ENCODE peak calls at places on chromosomes 1 and 21, in four cellular contexts. One of them, this sample, is unnamed.

GRCh38 chr1:245684111-245684510 is 529.3 kb downstream of the KIF26B start:
- DNase-seq in mucosa of descending colon: no peak
- DNase-seq in endothelial cell: no peak
- DNase-seq in GM20000: no peak
- DNase-seq in this sample: no peak

GRCh38 chr1:197696372-197696771 is 78.9 kb downstream of the DENND1B start:
- DNase-seq in mucosa of descending colon: no peak
- DNase-seq in endothelial cell: no peak
- DNase-seq in GM20000: no peak
- DNase-seq in this sample: no peak

GRCh38 chr1:19949016-19949415 is 25.6 kb upstream of the PLA2G2E start:
- DNase-seq in mucosa of descending colon: no peak
- DNase-seq in endothelial cell: no peak
- DNase-seq in GM20000: no peak
- DNase-seq in this sample: no peak

GRCh38 chr1:206661161-206661820 is 23.4 kb upstream of the MAPKAPK2 start:
- DNase-seq in mucosa of descending colon: no peak
- DNase-seq in endothelial cell: no peak
- DNase-seq in GM20000: no peak
- DNase-seq in this sample: no peak

GRCh38 chr21:15210235-15210678 is 145.5 kb upstream of the NRIP1 start:
- DNase-seq in mucosa of descending colon: no peak
- DNase-seq in endothelial cell: no peak
- DNase-seq in GM20000: no peak
- DNase-seq in this sample: no peak

GRCh38 chr1:109315288-109315687 is 8.5 kb upstream of the MYBPHL start:
- DNase-seq in mucosa of descending colon: no peak
- DNase-seq in endothelial cell: no peak
- DNase-seq in GM20000: no peak
- DNase-seq in this sample: no peak

GRCh38 chr1:27528701-27529637 is 39.0 kb upstream of the WASF2 start:
- DNase-seq in mucosa of descending colon: peak
- DNase-seq in endothelial cell: no peak
- DNase-seq in GM20000: no peak
- DNase-seq in this sample: no peak

GRCh38 chr1:30321216-30321910 is 402.0 kb downstream of the MATN1 start:
- DNase-seq in mucosa of descending colon: no peak
- DNase-seq in endothelial cell: no peak
- DNase-seq in GM20000: no peak
- DNase-seq in this sample: peak

GRCh38 chr1:115467196-115467595 is 129.1 kb upstream of the NGF start:
- DNase-seq in mucosa of descending colon: no peak
- DNase-seq in endothelial cell: no peak
- DNase-seq in GM20000: no peak
- DNase-seq in this sample: no peak

GRCh38 chr1:57727121-57727520 is 303.3 kb upstream of the DAB1 start:
- DNase-seq in mucosa of descending colon: no peak
- DNase-seq in endothelial cell: no peak
- DNase-seq in GM20000: no peak
- DNase-seq in this sample: no peak

GRCh38 chr1:208809876-208810275 is 565.7 kb upstream of the PLXNA2 start:
- DNase-seq in mucosa of descending colon: no peak
- DNase-seq in endothelial cell: no peak
- DNase-seq in GM20000: no peak
- DNase-seq in this sample: no peak

GRCh38 chr1:27031235-27032118 is 18.8 kb upstream of the TENT5B start:
- DNase-seq in mucosa of descending colon: peak
- DNase-seq in endothelial cell: peak
- DNase-seq in GM20000: no peak
- DNase-seq in this sample: no peak

GRCh38 chr21:45838636-45839035 is 142.9 kb upstream of the COL6A1 start:
- DNase-seq in mucosa of descending colon: no peak
- DNase-seq in endothelial cell: no peak
- DNase-seq in GM20000: no peak
- DNase-seq in this sample: no peak

GRCh38 chr1:204341380-204341779 is 18.3 kb downstream of the PLEKHA6 start:
- DNase-seq in mucosa of descending colon: no peak
- DNase-seq in endothelial cell: no peak
- DNase-seq in GM20000: no peak
- DNase-seq in this sample: no peak

GRCh38 chr1:212814989-212815388 is 23.3 kb downstream of the TATDN3 start:
- DNase-seq in mucosa of descending colon: no peak
- DNase-seq in endothelial cell: no peak
- DNase-seq in GM20000: no peak
- DNase-seq in this sample: no peak
- TF ChIP-seq CTCF in mucosa of descending colon: no peak
- TF ChIP-seq CTCF in endothelial cell: no peak
- TF ChIP-seq CTCF in GM20000: peak
- TF ChIP-seq CTCF in this sample: peak

DNA sequence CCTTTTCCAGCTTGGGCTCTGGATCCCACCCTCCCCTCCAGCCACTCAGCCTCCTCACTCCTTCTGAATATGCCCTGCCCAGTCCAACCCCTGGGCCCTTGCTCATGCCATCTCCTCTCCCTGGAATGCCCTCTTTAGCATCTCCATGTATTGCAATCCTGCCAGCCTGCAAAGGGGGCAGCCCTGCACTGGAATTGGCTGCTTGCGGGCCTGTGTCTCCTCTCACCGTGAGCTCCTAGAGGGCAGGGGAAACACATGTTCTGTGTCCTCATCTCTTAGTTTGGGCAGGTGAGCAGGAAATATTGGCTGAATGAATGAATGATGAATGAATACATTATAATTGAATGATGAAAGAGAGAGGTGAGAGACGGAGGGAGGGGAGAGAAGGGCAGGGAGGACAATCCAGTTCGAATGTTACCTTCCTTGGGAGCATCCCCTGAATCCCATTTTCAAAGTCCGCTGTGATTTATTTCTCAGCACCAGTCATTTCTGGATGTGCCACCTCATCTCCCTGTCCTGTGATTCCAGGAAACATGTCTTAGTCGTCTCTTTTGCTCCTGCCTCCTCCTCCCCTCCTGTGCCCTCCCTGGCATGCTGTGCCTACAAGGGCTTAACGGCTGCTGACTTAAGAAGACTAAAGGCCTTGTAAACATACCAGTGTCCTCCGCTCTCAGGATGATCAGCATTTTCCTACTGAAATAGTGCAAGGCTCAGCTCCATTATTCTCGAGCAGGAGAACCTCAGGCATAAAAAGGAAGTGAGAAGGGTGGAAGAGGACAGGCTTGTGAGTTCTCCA is 61.4 kb upstream of the RUNX3 start:
- DNase-seq in mucosa of descending colon: no peak
- DNase-seq in endothelial cell: no peak
- DNase-seq in GM20000: no peak
- DNase-seq in this sample: no peak
- TF ChIP-seq CTCF in mucosa of descending colon: no peak
- TF ChIP-seq CTCF in endothelial cell: no peak
- TF ChIP-seq CTCF in GM20000: no peak
- TF ChIP-seq CTCF in this sample: peak

GRCh38 chr21:20404915-20405314 is 593.3 kb upstream of the NCAM2 start:
- DNase-seq in mucosa of descending colon: no peak
- DNase-seq in endothelial cell: no peak
- DNase-seq in GM20000: no peak
- DNase-seq in this sample: no peak
- TF ChIP-seq CTCF in mucosa of descending colon: no peak
- TF ChIP-seq CTCF in endothelial cell: no peak
- TF ChIP-seq CTCF in GM20000: no peak
- TF ChIP-seq CTCF in this sample: no peak

GRCh38 chr1:88891318-88892145 is at the start of gene GTF2B:
- DNase-seq in mucosa of descending colon: peak
- DNase-seq in endothelial cell: peak
- DNase-seq in GM20000: peak
- DNase-seq in this sample: peak
- TF ChIP-seq CTCF in mucosa of descending colon: no peak
- TF ChIP-seq CTCF in endothelial cell: no peak
- TF ChIP-seq CTCF in GM20000: no peak
- TF ChIP-seq CTCF in this sample: no peak

GRCh38 chr21:36706482-36706852 is 7.6 kb downstream of the SIM2 start:
- DNase-seq in mucosa of descending colon: no peak
- DNase-seq in endothelial cell: no peak
- DNase-seq in GM20000: no peak
- DNase-seq in this sample: peak

GRCh38 chr21:36708512-36709029 is 9.7 kb downstream of the SIM2 start:
- DNase-seq in mucosa of descending colon: no peak
- DNase-seq in endothelial cell: no peak
- DNase-seq in GM20000: no peak
- DNase-seq in this sample: no peak

GRCh38 chr21:36705679-36706481 is 7.0 kb downstream of the SIM2 start:
- DNase-seq in mucosa of descending colon: no peak
- DNase-seq in endothelial cell: no peak
- DNase-seq in GM20000: no peak
- DNase-seq in this sample: peak

GRCh38 chr21:36707763-36708511 is 9.0 kb downstream of the SIM2 start:
- DNase-seq in mucosa of descending colon: no peak
- DNase-seq in endothelial cell: no peak
- DNase-seq in GM20000: peak
- DNase-seq in this sample: peak

GRCh38 chr21:36706951-36707762 is 8.2 kb downstream of the SIM2 start:
- DNase-seq in mucosa of descending colon: no peak
- DNase-seq in endothelial cell: peak
- DNase-seq in GM20000: peak
- DNase-seq in this sample: peak
- TF ChIP-seq CTCF in mucosa of descending colon: no peak
- TF ChIP-seq CTCF in endothelial cell: no peak
- TF ChIP-seq CTCF in GM20000: no peak
- TF ChIP-seq CTCF in this sample: peak

GRCh38 chr21:19322360-19322759 is 918.8 kb upstream of the TMPRSS15 start:
- DNase-seq in mucosa of descending colon: no peak
- DNase-seq in endothelial cell: no peak
- DNase-seq in GM20000: no peak
- DNase-seq in this sample: no peak
- TF ChIP-seq CTCF in mucosa of descending colon: no peak
- TF ChIP-seq CTCF in endothelial cell: no peak
- TF ChIP-seq CTCF in GM20000: no peak
- TF ChIP-seq CTCF in this sample: peak

DNA sequence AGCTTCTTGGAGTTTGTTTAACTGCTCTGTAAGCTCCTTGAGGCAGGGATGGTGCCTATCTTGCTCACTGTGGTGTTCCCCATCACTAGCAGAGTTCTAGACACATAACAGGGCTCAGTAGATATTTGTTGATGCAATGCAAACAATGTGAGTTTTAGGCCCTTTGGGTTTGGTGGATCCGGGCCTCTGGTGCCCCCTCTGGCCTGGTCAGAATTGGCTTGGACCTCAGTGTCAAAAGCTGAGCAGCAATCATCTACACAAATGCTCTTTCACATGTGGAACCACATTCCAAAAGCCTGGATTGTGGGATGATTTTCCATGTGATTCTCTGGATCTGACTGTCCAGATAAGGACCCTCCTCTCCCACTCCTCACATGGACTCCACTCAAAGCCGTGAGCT is 53.4 kb upstream of the BCAR3 start:
- DNase-seq in mucosa of descending colon: no peak
- DNase-seq in endothelial cell: no peak
- DNase-seq in GM20000: no peak
- DNase-seq in this sample: no peak
- TF ChIP-seq CTCF in mucosa of descending colon: no peak
- TF ChIP-seq CTCF in endothelial cell: no peak
- TF ChIP-seq CTCF in GM20000: no peak
- TF ChIP-seq CTCF in this sample: no peak